ENCODE peak calls at places on chromosomes 5 and 9, in six cellular contexts. One of them, this sample, is unnamed.

GRCh38 chr5:133242221-133242835 is 190.5 kb downstream of the HSPA4 start:
- DNase-seq in A549: no peak
- DNase-seq in SK-N-SH: no peak
- DNase-seq in AG04450: no peak
- DNase-seq in substantia nigra: no peak
- DNase-seq in IMR-90: no peak
- DNase-seq in this sample: no peak

GRCh38 chr9:2132484-2133082 is 117.4 kb downstream of the SMARCA2 start:
- DNase-seq in A549: peak
- DNase-seq in SK-N-SH: peak
- DNase-seq in AG04450: no peak
- DNase-seq in substantia nigra: no peak
- DNase-seq in IMR-90: peak
- DNase-seq in this sample: no peak

GRCh38 chr9:135123735-135124134 is 36.3 kb downstream of the OLFM1 start:
- DNase-seq in A549: no peak
- DNase-seq in SK-N-SH: peak
- DNase-seq in AG04450: no peak
- DNase-seq in substantia nigra: no peak
- DNase-seq in IMR-90: no peak
- DNase-seq in this sample: no peak

GRCh38 chr5:154197801-154198461 is 7.4 kb downstream of the GALNT10 start:
- DNase-seq in A549: peak
- DNase-seq in SK-N-SH: no peak
- DNase-seq in AG04450: no peak
- DNase-seq in substantia nigra: no peak
- DNase-seq in IMR-90: peak
- DNase-seq in this sample: peak

GRCh38 chr5:115460476-115460875 is 84.1 kb downstream of the FEM1C start:
- DNase-seq in A549: peak
- DNase-seq in SK-N-SH: no peak
- DNase-seq in AG04450: peak
- DNase-seq in substantia nigra: no peak
- DNase-seq in IMR-90: peak
- DNase-seq in this sample: peak

GRCh38 chr9:70340572-70340971 is 73.9 kb downstream of the KLF9 start:
- DNase-seq in A549: peak
- DNase-seq in SK-N-SH: peak
- DNase-seq in AG04450: no peak
- DNase-seq in substantia nigra: no peak
- DNase-seq in IMR-90: peak
- DNase-seq in this sample: no peak

GRCh38 chr9:127445851-127446719 is 5.1 kb downstream of the RPL12 start:
- DNase-seq in A549: no peak
- DNase-seq in SK-N-SH: no peak
- DNase-seq in AG04450: no peak
- DNase-seq in substantia nigra: no peak
- DNase-seq in IMR-90: no peak
- DNase-seq in this sample: no peak

GRCh38 chr5:104540448-104540847 is 977.9 kb upstream of the NUDT12 start:
- DNase-seq in A549: no peak
- DNase-seq in SK-N-SH: no peak
- DNase-seq in AG04450: peak
- DNase-seq in substantia nigra: no peak
- DNase-seq in IMR-90: peak
- DNase-seq in this sample: no peak

GRCh38 chr5:143698534-143698933 is 113.4 kb upstream of the HMHB1 start:
- DNase-seq in A549: no peak
- DNase-seq in SK-N-SH: no peak
- DNase-seq in AG04450: no peak
- DNase-seq in substantia nigra: no peak
- DNase-seq in IMR-90: no peak
- DNase-seq in this sample: no peak

GRCh38 chr9:3441197-3441816 is 84.5 kb downstream of the RFX3 start:
- DNase-seq in A549: peak
- DNase-seq in SK-N-SH: peak
- DNase-seq in AG04450: peak
- DNase-seq in substantia nigra: peak
- DNase-seq in IMR-90: peak
- DNase-seq in this sample: peak

GRCh38 chr9:75653750-75654149 is 236.7 kb upstream of the PCSK5 start:
- DNase-seq in A549: no peak
- DNase-seq in SK-N-SH: no peak
- DNase-seq in AG04450: no peak
- DNase-seq in substantia nigra: no peak
- DNase-seq in IMR-90: no peak
- DNase-seq in this sample: no peak

GRCh38 chr5:179201986-179202385 is 141.8 kb downstream of the ZNF354C start:
- DNase-seq in A549: no peak
- DNase-seq in SK-N-SH: no peak
- DNase-seq in AG04450: no peak
- DNase-seq in substantia nigra: no peak
- DNase-seq in IMR-90: no peak
- DNase-seq in this sample: no peak

GRCh38 chr5:3489221-3489620 is 106.4 kb upstream of the IRX1 start:
- DNase-seq in A549: no peak
- DNase-seq in SK-N-SH: no peak
- DNase-seq in AG04450: no peak
- DNase-seq in substantia nigra: no peak
- DNase-seq in IMR-90: no peak
- DNase-seq in this sample: no peak

GRCh38 chr5:169629847-169630548 is 7.1 kb upstream of the DOCK2 start:
- DNase-seq in A549: peak
- DNase-seq in SK-N-SH: no peak
- DNase-seq in AG04450: peak
- DNase-seq in substantia nigra: no peak
- DNase-seq in IMR-90: peak
- DNase-seq in this sample: no peak

GRCh38 chr9:122190597-122191381 is 31.1 kb downstream of the MORN5 start:
- DNase-seq in A549: no peak
- DNase-seq in SK-N-SH: no peak
- DNase-seq in AG04450: no peak
- DNase-seq in substantia nigra: no peak
- DNase-seq in IMR-90: peak
- DNase-seq in this sample: no peak

GRCh38 chr9:6414291-6414690 is 1.3 kb downstream of the UHRF2 start:
- DNase-seq in A549: no peak
- DNase-seq in SK-N-SH: no peak
- DNase-seq in AG04450: peak
- DNase-seq in substantia nigra: no peak
- DNase-seq in IMR-90: peak
- DNase-seq in this sample: no peak

GRCh38 chr9:18825775-18826174 is 207.2 kb downstream of the SAXO1 start:
- DNase-seq in A549: no peak
- DNase-seq in SK-N-SH: no peak
- DNase-seq in AG04450: no peak
- DNase-seq in substantia nigra: no peak
- DNase-seq in IMR-90: peak
- DNase-seq in this sample: no peak

GRCh38 chr5:102715405-102715804 is 39.7 kb upstream of the PAM start:
- DNase-seq in A549: no peak
- DNase-seq in SK-N-SH: no peak
- DNase-seq in AG04450: peak
- DNase-seq in substantia nigra: no peak
- DNase-seq in IMR-90: peak
- DNase-seq in this sample: peak

DNA sequence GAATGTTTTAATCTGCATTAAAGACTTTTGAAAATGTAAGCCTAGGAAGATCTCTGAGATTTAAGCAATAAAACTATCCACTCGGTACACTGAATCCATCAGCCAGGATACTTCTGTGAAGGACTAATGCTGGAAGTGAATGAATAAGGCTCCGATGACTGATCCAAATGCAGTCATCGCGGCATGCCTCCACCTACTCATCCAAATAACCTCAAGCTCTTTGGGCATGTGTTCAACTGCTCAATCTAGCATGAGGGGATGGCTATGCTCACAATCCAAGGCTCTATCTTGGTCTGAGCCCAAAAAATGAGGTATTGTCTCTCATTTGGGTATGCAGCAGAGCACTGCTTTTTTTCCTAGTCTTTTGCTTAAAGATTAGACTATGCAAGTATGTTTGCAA is 19.2 kb downstream of the MARCHF3 start:
- DNase-seq in A549: no peak
- DNase-seq in SK-N-SH: no peak
- DNase-seq in AG04450: peak
- DNase-seq in substantia nigra: no peak
- DNase-seq in IMR-90: peak
- DNase-seq in this sample: peak
- H3K27ac ChIP-seq in A549: no peak
- H3K27ac ChIP-seq in SK-N-SH: peak
- H3K27ac ChIP-seq in AG04450: no peak
- H3K27ac ChIP-seq in substantia nigra: no peak
- H3K27ac ChIP-seq in IMR-90: no peak
- H3K27ac ChIP-seq in this sample: no peak

GRCh38 chr9:73023025-73023541 is 70.2 kb upstream of the ALDH1A1 start:
- DNase-seq in A549: peak
- DNase-seq in SK-N-SH: peak
- DNase-seq in AG04450: peak
- DNase-seq in substantia nigra: no peak
- DNase-seq in IMR-90: peak
- DNase-seq in this sample: peak
- H3K27ac ChIP-seq in A549: peak
- H3K27ac ChIP-seq in SK-N-SH: no peak
- H3K27ac ChIP-seq in AG04450: no peak
- H3K27ac ChIP-seq in substantia nigra: no peak
- H3K27ac ChIP-seq in IMR-90: no peak
- H3K27ac ChIP-seq in this sample: no peak

DNA sequence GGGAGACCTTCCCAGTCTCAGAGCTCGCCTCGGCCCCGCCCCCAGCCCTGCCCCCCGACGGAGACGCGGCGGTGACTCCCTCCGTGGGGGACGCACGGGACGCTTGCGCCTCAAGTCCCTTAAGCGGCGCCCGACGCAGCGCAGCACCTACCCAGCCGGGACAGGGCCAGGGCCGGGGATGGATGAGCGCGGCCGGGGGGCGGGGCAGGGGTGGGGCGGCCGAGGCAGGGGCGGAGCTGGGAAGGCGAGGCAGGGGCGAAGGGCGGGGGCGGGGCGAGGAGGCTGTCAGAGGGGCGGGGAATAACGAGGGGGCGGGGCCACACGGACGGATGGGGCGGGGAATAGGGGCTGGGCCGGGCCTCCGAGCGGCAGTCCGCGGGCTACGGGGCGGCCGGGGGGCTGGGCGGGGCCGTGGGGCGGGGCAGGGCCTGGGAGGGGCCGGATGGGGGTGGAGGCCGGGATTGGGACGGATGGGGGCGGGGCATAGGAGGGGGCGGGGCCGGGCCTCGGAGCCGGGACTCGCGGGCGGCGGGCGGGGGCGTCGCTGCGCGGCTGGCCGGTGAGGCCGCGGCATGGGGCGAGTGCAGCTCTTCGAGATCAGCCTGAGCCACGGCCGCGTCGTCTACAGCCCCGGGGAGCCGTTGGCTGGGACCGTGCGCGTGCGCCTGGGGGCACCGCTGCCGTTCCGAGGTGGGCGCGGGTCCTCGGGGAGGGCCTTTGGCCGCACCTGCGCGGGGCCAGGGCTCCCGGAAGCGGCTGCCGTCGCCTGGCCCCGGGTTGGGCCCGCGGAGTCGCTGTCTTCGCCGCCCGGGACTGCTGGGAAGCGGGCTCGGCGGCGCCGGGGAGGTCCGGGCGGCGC is at the start of gene ARRDC1:
- DNase-seq in A549: peak
- DNase-seq in SK-N-SH: peak
- DNase-seq in AG04450: peak
- DNase-seq in substantia nigra: peak
- DNase-seq in IMR-90: peak
- DNase-seq in this sample: peak
- H3K27ac ChIP-seq in A549: peak
- H3K27ac ChIP-seq in SK-N-SH: no peak
- H3K27ac ChIP-seq in AG04450: no peak
- H3K27ac ChIP-seq in substantia nigra: peak
- H3K27ac ChIP-seq in IMR-90: peak
- H3K27ac ChIP-seq in this sample: peak

GRCh38 chr9:113525831-113526230 is 62.3 kb downstream of the RGS3 start:
- DNase-seq in A549: no peak
- DNase-seq in SK-N-SH: no peak
- DNase-seq in AG04450: no peak
- DNase-seq in substantia nigra: no peak
- DNase-seq in IMR-90: no peak
- DNase-seq in this sample: no peak
- H3K27ac ChIP-seq in A549: no peak
- H3K27ac ChIP-seq in SK-N-SH: no peak
- H3K27ac ChIP-seq in AG04450: no peak
- H3K27ac ChIP-seq in substantia nigra: no peak
- H3K27ac ChIP-seq in IMR-90: no peak
- H3K27ac ChIP-seq in this sample: no peak

GRCh38 chr5:142685418-142686209 is at the start of gene FGF1:
- DNase-seq in A549: no peak
- DNase-seq in SK-N-SH: peak
- DNase-seq in AG04450: no peak
- DNase-seq in substantia nigra: peak
- DNase-seq in IMR-90: no peak
- DNase-seq in this sample: no peak
- H3K27ac ChIP-seq in A549: no peak
- H3K27ac ChIP-seq in SK-N-SH: no peak
- H3K27ac ChIP-seq in AG04450: no peak
- H3K27ac ChIP-seq in substantia nigra: peak
- H3K27ac ChIP-seq in IMR-90: no peak
- H3K27ac ChIP-seq in this sample: peak

DNA sequence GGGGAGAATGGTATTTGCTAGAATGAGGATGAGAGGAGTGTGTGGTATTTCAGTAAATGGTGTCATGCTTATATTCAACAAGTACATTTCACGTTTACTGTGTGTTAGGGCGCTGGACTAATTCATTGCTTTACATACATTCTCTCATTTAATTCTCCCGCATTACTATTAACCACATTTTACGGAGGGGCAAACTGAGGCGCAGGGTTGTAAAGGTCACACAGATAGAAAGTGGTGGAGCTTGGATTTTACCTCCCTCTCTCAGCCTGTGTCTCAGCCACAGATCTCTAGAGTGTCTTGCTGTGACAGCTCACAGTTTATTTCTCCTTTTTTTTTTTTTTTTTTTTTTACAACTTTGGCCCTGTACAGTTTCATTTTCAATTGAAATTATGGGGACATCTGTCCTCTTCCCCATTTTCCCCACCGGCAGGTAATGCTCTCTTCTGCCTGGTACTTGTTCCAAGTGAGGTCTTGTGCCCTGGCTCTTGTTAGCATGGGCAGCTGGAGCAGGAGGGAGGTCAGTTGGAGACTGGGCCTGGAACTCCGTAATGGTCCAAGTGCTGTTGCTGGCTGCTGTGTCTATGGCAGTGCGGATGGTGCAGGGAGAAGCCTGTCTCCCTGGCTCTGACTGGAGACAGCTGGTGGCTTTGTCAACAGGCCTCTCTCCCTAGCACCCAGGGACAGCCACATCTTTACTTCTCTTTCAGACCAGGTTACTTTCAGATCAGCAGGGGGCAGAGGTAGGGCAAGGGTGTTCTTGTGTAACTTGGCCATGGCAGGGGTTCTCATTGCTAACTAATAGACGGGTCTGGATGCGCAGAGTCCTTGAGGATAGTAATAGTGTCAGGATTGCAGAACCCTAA is 20.5 kb upstream of the NDST1 start:
- DNase-seq in A549: peak
- DNase-seq in SK-N-SH: peak
- DNase-seq in AG04450: no peak
- DNase-seq in substantia nigra: peak
- DNase-seq in IMR-90: peak
- DNase-seq in this sample: no peak
- H3K27ac ChIP-seq in A549: peak
- H3K27ac ChIP-seq in SK-N-SH: peak
- H3K27ac ChIP-seq in AG04450: peak
- H3K27ac ChIP-seq in substantia nigra: peak
- H3K27ac ChIP-seq in IMR-90: peak
- H3K27ac ChIP-seq in this sample: peak

This sample was measured in epithelial cell of prostate.